ENCODE peak calls at places on chromosomes 3 and 15, in seven cellular contexts. R is CD4-positive, alpha-beta T cell; F is hippocampal formation; H is T follicular helper cell; Y is NCI-H774; B is activated T-helper 1 cell treated with anti-CD3 and anti-CD28 coated beads, Interleukin-12 subunit alpha, Interleukin-12 subunit beta, Interleukin-2, Interleukin-4 antibody, amounts not matched to agents 30 ng/mL and 10 ng/mL and 1 ng/mL, durations not matched to agents 14 hours and 24 hours and 36 hours; N is HT1080. T is an unnamed sample.
A peak's percentile ranks its signal among the peaks of the same experiment; 100 is the strongest.

GRCh38 chr15:72783563-72784232 is at the start of gene ADPGK:
- DNase-seq in H (peak; percentile 90), F (peak; percentile 82), B (peak; percentile 95), R (peak; percentile 88), N (peak; percentile 85), Y (peak; percentile 93), T (peak; percentile 93)

GRCh38 chr15:40454904-40455391 is 14.2 kb downstream of the BAHD1 start:
- DNase-seq in B (no peak), R (no peak), F (no peak), N (peak; percentile 56), H (no peak), Y (no peak), T (no peak)

GRCh38 chr15:41893422-41894250 is at the start of gene SPTBN5:
- DNase-seq in R (no peak), H (no peak), B (no peak), Y (no peak), N (no peak), F (no peak), T (no peak)

GRCh38 chr3:125057186-125057850 is 1.5 kb upstream of the HEG1 start:
- DNase-seq in Y (no peak), H (no peak), N (peak; percentile 93), R (no peak), B (no peak), F (no peak), T (no peak)

GRCh38 chr3:169244119-169244864 is 419.2 kb downstream of the MECOM start:
- DNase-seq in H (no peak), Y (no peak), F (no peak), R (no peak), N (no peak), B (no peak), T (no peak)

GRCh38 chr3:107044587-107045119 is 332.6 kb upstream of the CCDC54 start:
- DNase-seq in F (no peak), B (no peak), R (no peak), Y (no peak), H (no peak), N (no peak), T (no peak)

GRCh38 chr3:56042326-56042951 is 425.8 kb downstream of the ERC2 start:
- DNase-seq in F (peak; percentile 51), Y (no peak), R (no peak), H (no peak), N (peak; percentile 42), B (no peak), T (no peak)

GRCh38 chr3:190076601-190077444 is 43.9 kb downstream of the P3H2 start:
- DNase-seq in B (no peak), N (peak; percentile 97), Y (no peak), R (no peak), H (no peak), F (peak; percentile 34), T (no peak)

GRCh38 chr15:43330780-43331086 is 360 bp upstream of the LCMT2 start:
- DNase-seq in H (no peak), B (no peak), F (no peak), N (no peak), Y (no peak), R (no peak), T (no peak)

GRCh38 chr15:92142242-92143232 is 251.1 kb upstream of the ST8SIA2 start:
- DNase-seq in Y (no peak), B (no peak), F (no peak), N (no peak), H (no peak), R (no peak), T (no peak)

GRCh38 chr3:32621466-32621865 is 50.8 kb upstream of the DYNC1LI1 start:
- DNase-seq in B (no peak), N (no peak), F (no peak), H (no peak), R (no peak), Y (no peak), T (no peak)

GRCh38 chr15:31326729-31327673 is at the start of gene KLF13:
- DNase-seq in F (no peak), B (no peak), N (no peak), Y (no peak), H (peak; percentile 71), R (peak; percentile 75), T (peak; percentile 92)

GRCh38 chr3:124791639-124792111 is 61.4 kb downstream of the UMPS start:
- DNase-seq in Y (no peak), N (peak; percentile 93), H (no peak), R (no peak), F (no peak), B (no peak), T (no peak)

GRCh38 chr15:74614744-74615312 is 808 bp upstream of the CLK3 start:
- DNase-seq in Y (peak; percentile 68), R (peak; percentile 88), B (peak; percentile 88), N (peak; percentile 62), H (peak; percentile 88), F (peak; percentile 75), T (peak; percentile 88)

GRCh38 chr15:59549339-59549807 is 62.2 kb upstream of the GCNT3 start:
- DNase-seq in F (no peak), H (no peak), N (no peak), R (no peak), Y (no peak), B (no peak), T (no peak)

GRCh38 chr15:46607103-46607502 is 972.3 kb downstream of the SQOR start:
- DNase-seq in R (no peak), B (no peak), N (no peak), H (no peak), Y (no peak), F (no peak), T (no peak)

GRCh38 chr3:46604127-46604526 is 8.2 kb upstream of the FAM240A start:
- DNase-seq in N (no peak), R (no peak), F (no peak), B (no peak), Y (no peak), H (no peak), T (no peak)

GRCh38 chr3:126476976-126477330 is 1.3 kb upstream of the ZXDC start:
- DNase-seq in H (no peak), N (no peak), B (no peak), R (no peak), Y (no peak), F (no peak), T (no peak)

GRCh38 chr3:133592843-133593242 is 19.4 kb downstream of the CDV3 start:
- DNase-seq in B (no peak), F (no peak), Y (no peak), H (no peak), R (no peak), N (no peak), T (no peak)

GRCh38 chr3:52174896-52175295 is 20.7 kb upstream of the POC1A start:
- DNase-seq in N (peak; percentile 34), Y (no peak), B (no peak), R (no peak), F (no peak), H (no peak), T (peak; percentile 81)

GRCh38 chr3:111952866-111953450 is 25.9 kb upstream of the ABHD10 start:
- DNase-seq in R (no peak), H (no peak), N (no peak), B (no peak), F (no peak), Y (no peak), T (no peak)

GRCh38 chr3:70606018-70606417 is 293.6 kb upstream of the MDFIC2 start:
- DNase-seq in B (no peak), Y (no peak), H (no peak), F (no peak), N (no peak), R (no peak), T (no peak)

GRCh38 chr3:56975562-56975961 is 84.9 kb upstream of the SPATA12 start:
- DNase-seq in B (no peak), Y (no peak), N (no peak), H (no peak), R (no peak), F (no peak), T (no peak)

GRCh38 chr15:60840703-60841411 is 361.9 kb upstream of the ICE2 start:
- DNase-seq in F (no peak), Y (no peak), N (no peak), R (peak; percentile 37), H (peak; percentile 32), B (peak; percentile 45), T (no peak)

GRCh38 chr3:13901935-13902584 is 22.2 kb upstream of the WNT7A start:
- DNase-seq in R (no peak), Y (no peak), H (no peak), N (no peak), B (no peak), F (no peak), T (no peak)

T was measured in erythroblast.